ENCODE peak calls at places on chromosomes 1 and 21, in ten cellular contexts. One of them, this sample, is unnamed.

GRCh38 chr1:107141491-107142369 is 891 bp downstream of the NTNG1 start:
- DNase-seq in ovary: no peak
- DNase-seq in H1: peak; percentile 62
- DNase-seq in sigmoid colon: no peak
- DNase-seq in tibial nerve: no peak
- DNase-seq in stomach: no peak
- DNase-seq in A549: peak; percentile 36
- DNase-seq in GM12878: no peak
- DNase-seq in transverse colon: no peak
- DNase-seq in upper lobe of left lung: no peak
- DNase-seq in this sample: no peak

GRCh38 chr1:225842074-225842473 is 32.1 kb downstream of the EPHX1 start:
- DNase-seq in ovary: no peak
- DNase-seq in H1: no peak
- DNase-seq in sigmoid colon: no peak
- DNase-seq in tibial nerve: no peak
- DNase-seq in stomach: no peak
- DNase-seq in A549: no peak
- DNase-seq in GM12878: no peak
- DNase-seq in transverse colon: no peak
- DNase-seq in upper lobe of left lung: no peak
- DNase-seq in this sample: no peak

GRCh38 chr1:44949286-44949685 is 37.1 kb downstream of the EIF2B3 start:
- DNase-seq in ovary: no peak
- DNase-seq in H1: no peak
- DNase-seq in sigmoid colon: no peak
- DNase-seq in tibial nerve: no peak
- DNase-seq in stomach: no peak
- DNase-seq in A549: no peak
- DNase-seq in GM12878: no peak
- DNase-seq in transverse colon: no peak
- DNase-seq in upper lobe of left lung: no peak
- DNase-seq in this sample: no peak

GRCh38 chr1:112388436-112388835 is 7.6 kb upstream of the CTTNBP2NL start:
- DNase-seq in ovary: no peak
- DNase-seq in H1: no peak
- DNase-seq in sigmoid colon: no peak
- DNase-seq in tibial nerve: no peak
- DNase-seq in stomach: no peak
- DNase-seq in A549: no peak
- DNase-seq in GM12878: no peak
- DNase-seq in transverse colon: no peak
- DNase-seq in upper lobe of left lung: no peak
- DNase-seq in this sample: no peak

GRCh38 chr21:14550200-14550599 is 4.1 kb upstream of the SAMSN1 start:
- DNase-seq in ovary: no peak
- DNase-seq in H1: no peak
- DNase-seq in sigmoid colon: no peak
- DNase-seq in tibial nerve: no peak
- DNase-seq in stomach: no peak
- DNase-seq in A549: no peak
- DNase-seq in GM12878: no peak
- DNase-seq in transverse colon: no peak
- DNase-seq in upper lobe of left lung: no peak
- DNase-seq in this sample: no peak

GRCh38 chr21:27779604-27780003 is 812.7 kb upstream of the ADAMTS5 start:
- DNase-seq in ovary: no peak
- DNase-seq in H1: no peak
- DNase-seq in sigmoid colon: no peak
- DNase-seq in tibial nerve: no peak
- DNase-seq in stomach: no peak
- DNase-seq in A549: no peak
- DNase-seq in GM12878: no peak
- DNase-seq in transverse colon: no peak
- DNase-seq in upper lobe of left lung: no peak
- DNase-seq in this sample: no peak

GRCh38 chr1:218529691-218530310 is 184.7 kb downstream of the TGFB2 start:
- DNase-seq in ovary: no peak
- DNase-seq in H1: no peak
- DNase-seq in sigmoid colon: no peak
- DNase-seq in tibial nerve: no peak
- DNase-seq in stomach: no peak
- DNase-seq in A549: no peak
- DNase-seq in GM12878: no peak
- DNase-seq in transverse colon: no peak
- DNase-seq in upper lobe of left lung: no peak
- DNase-seq in this sample: no peak

GRCh38 chr1:204377800-204378608 is 18.3 kb upstream of the PLEKHA6 start:
- DNase-seq in ovary: peak; percentile 29
- DNase-seq in H1: peak; percentile 92
- DNase-seq in sigmoid colon: peak; percentile 66
- DNase-seq in tibial nerve: no peak
- DNase-seq in stomach: peak; percentile 77
- DNase-seq in A549: peak; percentile 59
- DNase-seq in GM12878: no peak
- DNase-seq in transverse colon: peak; percentile 80
- DNase-seq in upper lobe of left lung: peak; percentile 57
- DNase-seq in this sample: no peak

GRCh38 chr1:24776821-24777220 is 31.6 kb downstream of the CLIC4 start:
- DNase-seq in ovary: no peak
- DNase-seq in H1: no peak
- DNase-seq in sigmoid colon: no peak
- DNase-seq in tibial nerve: no peak
- DNase-seq in stomach: no peak
- DNase-seq in A549: no peak
- DNase-seq in GM12878: no peak
- DNase-seq in transverse colon: no peak
- DNase-seq in upper lobe of left lung: no peak
- DNase-seq in this sample: no peak

GRCh38 chr1:32052887-32053286 is 19.9 kb upstream of the TMEM39B start:
- DNase-seq in ovary: no peak
- DNase-seq in H1: no peak
- DNase-seq in sigmoid colon: no peak
- DNase-seq in tibial nerve: no peak
- DNase-seq in stomach: no peak
- DNase-seq in A549: no peak
- DNase-seq in GM12878: no peak
- DNase-seq in transverse colon: no peak
- DNase-seq in upper lobe of left lung: no peak
- DNase-seq in this sample: no peak

GRCh38 chr1:77539510-77540142 is 142.8 kb downstream of the ZZZ3 start:
- DNase-seq in ovary: no peak
- DNase-seq in H1: no peak
- DNase-seq in sigmoid colon: no peak
- DNase-seq in tibial nerve: no peak
- DNase-seq in stomach: no peak
- DNase-seq in A549: peak; percentile 86
- DNase-seq in GM12878: no peak
- DNase-seq in transverse colon: no peak
- DNase-seq in upper lobe of left lung: peak; percentile 25
- DNase-seq in this sample: no peak

GRCh38 chr21:46434322-46434958 is 24.3 kb upstream of the DIP2A start:
- DNase-seq in ovary: no peak
- DNase-seq in H1: no peak
- DNase-seq in sigmoid colon: no peak
- DNase-seq in tibial nerve: no peak
- DNase-seq in stomach: no peak
- DNase-seq in A549: no peak
- DNase-seq in GM12878: no peak
- DNase-seq in transverse colon: no peak
- DNase-seq in upper lobe of left lung: no peak
- DNase-seq in this sample: no peak

DNA sequence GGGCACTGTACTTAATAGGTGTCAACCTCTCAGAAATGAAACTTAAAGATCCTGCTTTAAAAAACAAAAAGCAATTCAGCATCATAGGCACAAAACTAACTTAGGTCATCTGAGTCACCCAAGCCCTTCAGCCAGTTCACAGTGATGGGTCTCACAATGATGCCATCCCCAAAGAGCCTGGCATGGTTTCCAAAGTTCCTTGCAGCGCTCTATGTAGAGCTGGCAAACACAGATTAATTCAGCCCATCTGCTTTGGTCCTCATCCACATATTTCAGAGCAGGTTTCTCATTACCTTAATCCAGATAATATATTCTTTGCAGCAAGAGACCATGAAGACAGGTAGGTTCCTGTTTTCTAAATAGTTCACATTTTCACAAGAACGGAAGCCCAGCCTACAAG is 14.6 kb upstream of the PLA2G2C start:
- DNase-seq in ovary: no peak
- DNase-seq in H1: no peak
- DNase-seq in sigmoid colon: no peak
- DNase-seq in tibial nerve: no peak
- DNase-seq in stomach: no peak
- DNase-seq in A549: no peak
- DNase-seq in GM12878: no peak
- DNase-seq in transverse colon: no peak
- DNase-seq in upper lobe of left lung: no peak
- DNase-seq in this sample: no peak
- TF ChIP-seq POLR2A in ovary: no peak
- TF ChIP-seq POLR2A in H1: no peak
- TF ChIP-seq POLR2A in sigmoid colon: no peak
- TF ChIP-seq POLR2A in tibial nerve: no peak
- TF ChIP-seq POLR2A in stomach: no peak
- TF ChIP-seq POLR2A in A549: no peak
- TF ChIP-seq POLR2A in GM12878: no peak
- TF ChIP-seq POLR2A in transverse colon: no peak
- TF ChIP-seq POLR2A in upper lobe of left lung: no peak
- TF ChIP-seq POLR2A in this sample: no peak

GRCh38 chr1:41152622-41153044 is 89.5 kb downstream of the SCMH1 start:
- DNase-seq in ovary: no peak
- DNase-seq in H1: no peak
- DNase-seq in sigmoid colon: peak; percentile 65
- DNase-seq in tibial nerve: no peak
- DNase-seq in stomach: no peak
- DNase-seq in A549: peak; percentile 85
- DNase-seq in GM12878: no peak
- DNase-seq in transverse colon: no peak
- DNase-seq in upper lobe of left lung: no peak
- DNase-seq in this sample: no peak

GRCh38 chr1:41151846-41152245 is 90.3 kb downstream of the SCMH1 start:
- DNase-seq in ovary: no peak
- DNase-seq in H1: no peak
- DNase-seq in sigmoid colon: no peak
- DNase-seq in tibial nerve: no peak
- DNase-seq in stomach: no peak
- DNase-seq in A549: no peak
- DNase-seq in GM12878: no peak
- DNase-seq in transverse colon: no peak
- DNase-seq in upper lobe of left lung: no peak
- DNase-seq in this sample: no peak

GRCh38 chr1:41149570-41149969 is 92.5 kb downstream of the SCMH1 start:
- DNase-seq in ovary: no peak
- DNase-seq in H1: no peak
- DNase-seq in sigmoid colon: no peak
- DNase-seq in tibial nerve: no peak
- DNase-seq in stomach: no peak
- DNase-seq in A549: no peak
- DNase-seq in GM12878: no peak
- DNase-seq in transverse colon: no peak
- DNase-seq in upper lobe of left lung: no peak
- DNase-seq in this sample: no peak

GRCh38 chr1:41155105-41155504 is 87.0 kb downstream of the SCMH1 start:
- DNase-seq in ovary: no peak
- DNase-seq in H1: no peak
- DNase-seq in sigmoid colon: no peak
- DNase-seq in tibial nerve: no peak
- DNase-seq in stomach: no peak
- DNase-seq in A549: no peak
- DNase-seq in GM12878: no peak
- DNase-seq in transverse colon: no peak
- DNase-seq in upper lobe of left lung: no peak
- DNase-seq in this sample: no peak

GRCh38 chr1:41153750-41154274 is 88.3 kb downstream of the SCMH1 start:
- DNase-seq in ovary: no peak
- DNase-seq in H1: no peak
- DNase-seq in sigmoid colon: no peak
- DNase-seq in tibial nerve: no peak
- DNase-seq in stomach: no peak
- DNase-seq in A549: no peak
- DNase-seq in GM12878: no peak
- DNase-seq in transverse colon: peak; percentile 11
- DNase-seq in upper lobe of left lung: no peak
- DNase-seq in this sample: no peak
- H3K27ac ChIP-seq in ovary: no peak overlapping the region
- H3K27ac ChIP-seq in H1: no peak overlapping the region
- H3K27ac ChIP-seq in sigmoid colon: peak overlapping the region; percentile 86
- H3K27ac ChIP-seq in tibial nerve: no peak overlapping the region
- H3K27ac ChIP-seq in stomach: no peak overlapping the region
- H3K27ac ChIP-seq in A549: peak overlapping the region; percentile 95
- H3K27ac ChIP-seq in GM12878: no peak overlapping the region
- H3K27ac ChIP-seq in transverse colon: peak overlapping the region; percentile 74
- H3K27ac ChIP-seq in upper lobe of left lung: no peak overlapping the region
- H3K27ac ChIP-seq in this sample: no peak overlapping the region

GRCh38 chr1:57024855-57025254 is 59.0 kb upstream of the C8B start:
- DNase-seq in ovary: no peak
- DNase-seq in H1: no peak
- DNase-seq in sigmoid colon: no peak
- DNase-seq in tibial nerve: no peak
- DNase-seq in stomach: no peak
- DNase-seq in A549: no peak
- DNase-seq in GM12878: no peak
- DNase-seq in transverse colon: no peak
- DNase-seq in upper lobe of left lung: no peak
- DNase-seq in this sample: no peak
- TF ChIP-seq EP300 in ovary: no peak
- TF ChIP-seq EP300 in H1: no peak
- TF ChIP-seq EP300 in sigmoid colon: no peak
- TF ChIP-seq EP300 in tibial nerve: no peak
- TF ChIP-seq EP300 in stomach: no peak
- TF ChIP-seq EP300 in A549: no peak
- TF ChIP-seq EP300 in GM12878: no peak
- TF ChIP-seq EP300 in transverse colon: no peak
- TF ChIP-seq EP300 in upper lobe of left lung: no peak
- TF ChIP-seq EP300 in this sample: no peak

DNA sequence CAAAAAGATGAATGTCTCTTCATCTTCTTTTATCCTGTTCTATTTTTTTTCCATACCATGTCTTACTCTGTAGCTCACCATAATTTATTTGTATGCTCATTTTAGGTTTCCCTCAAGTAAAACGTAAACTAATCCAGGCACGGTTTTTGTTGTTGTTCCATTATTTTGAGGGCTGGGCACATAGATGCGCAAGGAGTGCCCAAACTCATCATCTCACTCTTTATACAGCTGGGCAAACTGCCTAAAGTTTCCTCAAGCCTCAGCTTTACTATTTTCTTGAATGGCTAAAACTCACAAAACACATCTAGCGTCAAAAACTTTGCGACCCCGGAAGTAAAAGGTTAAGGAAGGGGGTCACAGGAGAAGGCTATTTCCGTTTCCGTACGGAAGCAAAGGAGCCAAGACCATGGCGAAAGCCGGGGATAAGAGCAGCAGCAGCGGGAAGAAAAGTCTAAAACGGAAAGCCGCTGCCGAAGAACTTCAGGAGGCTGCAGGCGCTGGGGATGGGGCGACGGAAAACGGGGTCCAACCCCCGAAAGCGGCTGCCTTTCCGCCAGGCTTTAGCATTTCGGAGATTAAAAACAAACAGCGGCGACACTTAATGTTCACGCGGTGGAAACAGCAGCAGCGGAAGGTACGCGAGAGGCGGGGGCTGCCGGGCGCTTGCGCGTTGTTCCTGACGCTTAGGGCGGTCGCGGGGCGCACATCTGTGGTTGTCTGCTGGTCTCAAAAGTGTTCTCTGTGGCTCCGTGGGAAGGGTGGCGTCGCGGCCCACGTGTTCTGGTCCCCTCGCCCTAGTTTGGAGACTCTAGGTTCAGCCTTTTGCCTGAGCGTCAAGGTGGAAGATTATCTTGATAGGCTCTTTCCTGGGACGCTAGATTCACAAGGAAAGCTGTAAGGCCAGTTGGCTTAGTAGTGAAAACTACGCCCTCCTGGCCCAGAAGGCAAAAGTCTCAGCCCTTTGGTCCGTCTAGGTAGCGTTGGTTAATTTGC is at the start of gene RPF1:
- DNase-seq in ovary: peak; percentile 66
- DNase-seq in H1: peak; percentile 79
- DNase-seq in sigmoid colon: peak; percentile 79
- DNase-seq in tibial nerve: peak; percentile 20
- DNase-seq in stomach: peak; percentile 68
- DNase-seq in A549: peak; percentile 80
- DNase-seq in GM12878: peak; percentile 49
- DNase-seq in transverse colon: peak; percentile 75
- DNase-seq in upper lobe of left lung: peak; percentile 81
- DNase-seq in this sample: peak; percentile 86
- TF ChIP-seq POLR2A in ovary: peak; percentile 53
- TF ChIP-seq POLR2A in H1: peak; percentile 70
- TF ChIP-seq POLR2A in sigmoid colon: peak; percentile 61
- TF ChIP-seq POLR2A in tibial nerve: peak; percentile 61
- TF ChIP-seq POLR2A in stomach: no peak
- TF ChIP-seq POLR2A in A549: peak; percentile 60
- TF ChIP-seq POLR2A in GM12878: peak; percentile 78
- TF ChIP-seq POLR2A in transverse colon: peak; percentile 75
- TF ChIP-seq POLR2A in upper lobe of left lung: peak; percentile 80
- TF ChIP-seq POLR2A in this sample: no peak